ENCODE peak calls at places on chromosome 21, in six cellular contexts. Z is adrenal gland; V is breast epithelium; F is thoracic aorta; J is esophagus muscularis mucosa; C is CD8-positive, alpha-beta T cell. K is an unnamed sample. For H3K4me1, the result is how much of the 10 kb centered on the place peaks cover.

GRCh38 chr21:28111151-28111619 is 881.5 kb downstream of the LTN1 start:
- DNase-seq in Z (peak), V (no peak), F (no peak), J (no peak), C (no peak), K (peak)

GRCh38 chr21:42942244-42942643 is 16.8 kb upstream of the ERVH48-1 start:
- DNase-seq in Z (no peak), V (no peak), F (no peak), J (no peak), C (no peak), K (no peak)

GRCh38 chr21:25756190-25756932 is 21.6 kb downstream of the GABPA start:
- DNase-seq in Z (no peak), V (no peak), F (no peak), J (no peak), C (no peak), K (no peak)

GRCh38 chr21:25929859-25930520 is 195.2 kb downstream of the GABPA start:
- DNase-seq in Z (no peak), V (no peak), F (no peak), J (no peak), C (no peak), K (no peak)

GRCh38 chr21:43950481-43950880 is 61.6 kb upstream of the TRAPPC10 start:
- DNase-seq in Z (no peak), V (no peak), F (no peak), J (no peak), C (no peak), K (no peak)

GRCh38 chr21:15730484-15731242 is 881 bp downstream of the USP25 start:
- DNase-seq in Z (no peak), V (no peak), F (no peak), J (no peak), C (peak), K (no peak)

GRCh38 chr21:41956926-41957729 is 3.3 kb upstream of the C2CD2 start:
- DNase-seq in Z (peak), V (peak), F (no peak), J (no peak), C (no peak), K (no peak)

GRCh38 chr21:32599146-32599925 is 12.8 kb downstream of the CFAP298 start:
- DNase-seq in Z (no peak), V (no peak), F (no peak), J (no peak), C (no peak), K (no peak)

GRCh38 chr21:41142051-41142795 is 25.7 kb upstream of the BACE2 start:
- DNase-seq in Z (no peak), V (peak), F (peak), J (no peak), C (no peak), K (peak)

GRCh38 chr21:46054447-46054846 is 43.5 kb upstream of the COL6A2 start:
- DNase-seq in Z (peak), V (no peak), F (no peak), J (peak), C (no peak), K (no peak)

GRCh38 chr21:17783003-17783402 is 36.2 kb downstream of the C21orf91 start:
- DNase-seq in Z (no peak), V (no peak), F (no peak), J (no peak), C (no peak), K (no peak)
- H3K4me3 ChIP-seq in Z (no peak), V (no peak), F (no peak), J (no peak), C (no peak), K (no peak)

DNA sequence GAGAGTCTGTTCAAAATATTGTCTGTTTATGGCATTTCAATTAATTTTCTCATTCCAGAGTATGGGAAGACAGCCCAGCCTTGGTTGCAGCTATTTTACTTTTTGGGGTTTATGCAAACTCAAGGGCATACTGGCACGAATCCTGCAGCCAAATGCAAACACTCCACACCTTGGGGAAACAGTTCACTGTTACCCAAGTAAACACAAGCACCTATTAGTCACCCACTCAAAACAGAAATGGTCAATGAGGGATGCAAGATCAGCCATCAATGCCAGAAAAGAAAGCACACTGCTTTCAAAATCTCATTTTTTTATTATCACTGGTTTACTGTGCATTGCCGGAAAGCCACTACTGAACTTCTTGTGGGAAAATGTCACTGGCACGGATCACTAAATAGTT is 170.6 kb downstream of the RUNX1 start:
- DNase-seq in Z (no peak), V (no peak), F (no peak), J (no peak), C (no peak), K (peak)
- H3K4me1 ChIP-seq in Z (under half), V (under half), F (under half), J (under half), C (under half), K (under half)

GRCh38 chr21:18495553-18495952 is 92.0 kb upstream of the TMPRSS15 start:
- DNase-seq in Z (no peak), V (no peak), F (no peak), J (no peak), C (no peak), K (no peak)

GRCh38 chr21:18498428-18498827 is 94.8 kb upstream of the TMPRSS15 start:
- DNase-seq in Z (no peak), V (no peak), F (no peak), J (no peak), C (no peak), K (no peak)

DNA sequence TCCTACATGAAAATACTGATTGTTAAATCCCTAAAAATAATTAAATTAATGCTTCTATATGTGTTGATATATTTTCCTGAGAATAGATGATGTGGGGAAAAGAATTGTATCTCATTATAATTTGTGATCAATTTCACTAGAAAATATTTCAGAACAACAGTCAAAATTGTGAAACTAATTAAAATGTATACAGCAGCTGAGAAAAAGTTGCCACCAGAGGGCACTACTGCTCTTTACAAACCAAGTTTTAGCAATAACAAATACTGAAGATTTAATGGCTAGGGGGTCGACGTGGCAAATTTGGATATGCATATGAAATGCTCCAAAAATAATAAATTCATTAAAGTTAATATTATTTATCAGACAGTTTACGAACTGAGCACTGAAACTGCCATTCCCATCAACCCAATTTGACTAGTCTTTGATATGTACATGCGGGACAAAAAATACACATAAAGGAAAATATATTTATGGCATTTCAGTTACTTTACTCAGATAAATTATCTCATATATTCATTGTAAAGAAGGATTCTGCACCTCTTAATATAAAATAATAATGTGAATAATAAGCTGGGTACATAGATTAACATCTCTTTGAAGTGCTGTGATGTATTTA is 96.3 kb upstream of the TMPRSS15 start:
- DNase-seq in Z (peak), V (no peak), F (no peak), J (no peak), C (peak), K (no peak)
- TF ChIP-seq CTCF in Z (peak), V (peak), F (peak), J (peak), C (peak), K (peak)

GRCh38 chr21:22062472-22063139 is 1064.4 kb downstream of the NCAM2 start:
- DNase-seq in Z (no peak), V (no peak), F (no peak), J (no peak), C (no peak), K (no peak)

GRCh38 chr21:22063140-22063539 is 1064.9 kb downstream of the NCAM2 start:
- DNase-seq in Z (no peak), V (no peak), F (no peak), J (no peak), C (no peak), K (no peak)
- H3K4me3 ChIP-seq in Z (no peak), V (no peak), F (no peak), J (no peak), C (no peak), K (no peak)

DNA sequence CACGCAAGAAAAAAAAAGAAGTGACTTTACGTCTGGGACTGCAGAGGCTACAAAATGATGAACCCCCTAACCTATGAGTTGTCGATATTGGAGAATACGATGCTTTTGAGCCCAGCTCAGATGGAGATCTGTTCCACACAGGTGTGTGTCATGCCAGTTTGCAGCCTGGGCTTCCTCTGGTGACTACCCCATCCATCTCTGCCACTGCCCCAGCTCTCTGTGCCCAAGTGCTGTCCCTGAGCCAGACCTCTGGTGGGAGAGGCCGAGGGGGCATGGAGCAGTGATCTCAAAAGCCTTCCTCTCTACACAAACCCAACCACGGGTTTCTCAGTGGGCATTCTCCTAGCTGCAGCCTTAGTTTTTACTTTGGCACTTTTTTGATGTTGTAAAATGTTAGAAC is 141.0 kb downstream of the CLIC6 start:
- DNase-seq in Z (no peak), V (no peak), F (no peak), J (no peak), C (no peak), K (no peak)
- H3K4me1 ChIP-seq in Z (under half), V (under half), F (under half), J (under half), C (under half), K (under half)

GRCh38 chr21:39705849-39706248 is 39.1 kb upstream of the IGSF5 start:
- DNase-seq in Z (no peak), V (no peak), F (no peak), J (peak), C (no peak), K (no peak)
- TF ChIP-seq CTCF in Z (no peak), V (no peak), F (no peak), J (peak), C (no peak), K (no peak)

GRCh38 chr21:17786219-17787181 is 32.7 kb downstream of the C21orf91 start:
- DNase-seq in Z (no peak), V (no peak), F (no peak), J (no peak), C (no peak), K (no peak)

GRCh38 chr21:17785403-17785788 is 33.8 kb downstream of the C21orf91 start:
- DNase-seq in Z (no peak), V (no peak), F (no peak), J (no peak), C (no peak), K (no peak)

GRCh38 chr21:17793271-17793670 is 25.9 kb downstream of the C21orf91 start:
- DNase-seq in Z (no peak), V (no peak), F (no peak), J (no peak), C (no peak), K (no peak)

GRCh38 chr21:17789660-17790059 is 29.5 kb downstream of the C21orf91 start:
- DNase-seq in Z (no peak), V (no peak), F (no peak), J (no peak), C (no peak), K (no peak)

DNA sequence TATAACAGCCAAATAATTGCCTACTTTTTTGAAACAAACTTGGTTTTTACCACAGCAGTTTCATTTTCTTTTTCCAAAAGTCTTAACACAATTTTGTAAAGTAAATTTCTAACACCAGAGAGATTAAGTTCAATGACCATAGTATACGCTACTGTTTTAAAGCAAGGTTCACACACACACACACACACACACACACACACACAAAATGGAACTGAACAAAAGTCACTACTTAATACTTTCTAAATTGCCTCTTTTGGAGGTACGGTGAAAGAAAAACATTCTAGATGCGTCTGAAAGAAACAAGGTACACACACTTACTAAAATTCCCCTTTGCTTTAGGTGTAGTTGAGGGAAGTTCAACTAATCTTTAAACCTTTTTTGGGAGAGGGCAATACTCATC is 30.1 kb downstream of the C21orf91 start:
- DNase-seq in Z (no peak), V (no peak), F (no peak), J (no peak), C (no peak), K (no peak)
- H3K4me3 ChIP-seq in Z (no peak), V (no peak), F (no peak), J (no peak), C (no peak), K (no peak)